ENCODE peak calls at places on chromosomes 5 and 9, in eight cellular contexts. S is neural progenitor cell; M is adipocyte; H is Karpas-422; J is lower lobe of right lung; B is GM23338; Y is naive thymus-derived CD4-positive, alpha-beta T cell; U is pancreas. C is an unnamed sample.

GRCh38 chr5:176595386-176595943 is 14.5 kb downstream of the GPRIN1 start:
- DNase-seq in S (no peak), M (no peak), H (no peak), J (no peak), B (no peak), Y (no peak), U (no peak), C (no peak)

GRCh38 chr5:52771343-52772039 is 16.2 kb upstream of the ITGA1 start:
- DNase-seq in S (no peak), M (no peak), H (no peak), J (no peak), B (no peak), Y (no peak), U (no peak), C (peak; percentile 57)

GRCh38 chr9:15824310-15824709 is 271.5 kb downstream of the CCDC171 start:
- DNase-seq in S (peak; percentile 7), M (peak; percentile 36), H (peak; percentile 43), J (no peak), B (peak; percentile 63), Y (no peak), U (no peak), C (no peak)

GRCh38 chr5:138967806-138968448 is 92.8 kb upstream of the LRRTM2 start:
- DNase-seq in S (no peak), M (no peak), H (no peak), J (peak; percentile 71), B (no peak), Y (no peak), U (peak; percentile 81), C (no peak)

GRCh38 chr5:149951138-149951749 is 6.7 kb upstream of the PDE6A start:
- DNase-seq in S (no peak), M (no peak), H (no peak), J (no peak), B (peak; percentile 48), Y (no peak), U (no peak), C (no peak)

GRCh38 chr5:14250094-14250777 is 107.1 kb downstream of the TRIO start:
- DNase-seq in S (peak; percentile 85), M (peak; percentile 72), H (no peak), J (peak; percentile 58), B (peak; percentile 86), Y (no peak), U (peak; percentile 32), C (no peak)

GRCh38 chr9:131530930-131531832 is at the start of gene UCK1:
- DNase-seq in S (peak; percentile 96), M (peak; percentile 92), H (peak; percentile 93), J (peak; percentile 86), B (peak; percentile 92), Y (peak; percentile 70), U (peak; percentile 71), C (peak; percentile 72)

GRCh38 chr9:136081113-136081825 is 13.8 kb downstream of the NACC2 start:
- DNase-seq in S (peak; percentile 1), M (no peak), H (no peak), J (peak; percentile 51), B (no peak), Y (no peak), U (no peak), C (no peak)

GRCh38 chr5:141657937-141658545 is 6.8 kb upstream of the FCHSD1 start:
- DNase-seq in S (no peak), M (peak; percentile 69), H (no peak), J (no peak), B (no peak), Y (no peak), U (no peak), C (no peak)

GRCh38 chr9:134049772-134050588 is 17.8 kb downstream of the BRD3 start:
- DNase-seq in S (no peak), M (no peak), H (no peak), J (no peak), B (no peak), Y (no peak), U (no peak), C (no peak)

GRCh38 chr9:96071245-96072124 is 196.0 kb downstream of the ERCC6L2 start:
- DNase-seq in S (peak; percentile 67), M (peak; percentile 43), H (peak; percentile 71), J (no peak), B (peak; percentile 71), Y (no peak), U (no peak), C (no peak)

GRCh38 chr9:21933865-21934264 is 60.3 kb downstream of the CDKN2A start:
- DNase-seq in S (no peak), M (peak; percentile 47), H (peak; percentile 47), J (no peak), B (no peak), Y (no peak), U (no peak), C (no peak)

GRCh38 chr9:124665391-124666058 is 105.6 kb downstream of the NR6A1 start:
- DNase-seq in S (no peak), M (no peak), H (no peak), J (no peak), B (no peak), Y (no peak), U (no peak), C (no peak)

GRCh38 chr5:83485842-83486241 is 14.3 kb downstream of the VCAN start:
- DNase-seq in S (no peak), M (no peak), H (no peak), J (no peak), B (no peak), Y (no peak), U (no peak), C (no peak)

GRCh38 chr5:80208337-80208736 is 47.5 kb downstream of the SERINC5 start:
- DNase-seq in S (no peak), M (no peak), H (no peak), J (no peak), B (no peak), Y (no peak), U (no peak), C (no peak)

GRCh38 chr5:80206282-80206681 is 49.6 kb downstream of the SERINC5 start:
- DNase-seq in S (no peak), M (peak; percentile 48), H (no peak), J (no peak), B (no peak), Y (no peak), U (no peak), C (no peak)

GRCh38 chr5:80210014-80210413 is 45.8 kb downstream of the SERINC5 start:
- DNase-seq in S (no peak), M (no peak), H (no peak), J (no peak), B (no peak), Y (peak; percentile 60), U (no peak), C (no peak)

GRCh38 chr5:80204808-80205614 is 50.8 kb downstream of the SERINC5 start:
- DNase-seq in S (peak; percentile 58), M (no peak), H (no peak), J (no peak), B (peak; percentile 47), Y (peak; percentile 47), U (peak; percentile 92), C (no peak)

DNA sequence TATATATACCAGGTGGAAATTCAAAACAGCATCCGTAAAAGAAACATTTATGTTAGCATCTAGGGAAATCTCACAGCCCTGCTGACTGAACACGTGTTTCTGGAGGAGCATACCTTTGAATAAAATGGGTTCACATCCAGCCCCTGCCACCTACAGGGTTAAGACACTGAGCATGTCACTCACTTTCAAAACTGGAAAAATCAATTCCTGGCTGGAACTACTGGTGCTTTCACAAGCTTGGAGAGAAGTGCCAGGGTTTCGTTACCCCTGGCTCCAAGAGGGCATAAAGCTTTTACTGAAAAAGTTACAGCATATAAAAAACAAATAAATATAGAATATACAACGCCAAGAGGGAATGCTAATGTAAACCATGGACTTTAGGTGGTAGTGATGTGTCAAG is 48.0 kb downstream of the SERINC5 start:
- DNase-seq in S (no peak), M (no peak), H (no peak), J (no peak), B (no peak), Y (no peak), U (peak; percentile 50), C (no peak)
- H3K4me1 ChIP-seq in S (peaks cover 71% of the 10 kb centered on the region), M (peaks cover 18% of the 10 kb centered on the region), H (no peaks in the 10 kb centered on the region), J (peaks cover 22% of the 10 kb centered on the region), B (peaks cover 21% of the 10 kb centered on the region), Y (peaks cover 88% of the 10 kb centered on the region), U (peaks cover 43% of the 10 kb centered on the region), C (peaks cover 92% of the 10 kb centered on the region)

GRCh38 chr9:127936347-127936852 is 1.3 kb downstream of the DPM2 start:
- DNase-seq in S (no peak), M (no peak), H (no peak), J (no peak), B (no peak), Y (no peak), U (no peak), C (no peak)
- H3K4me3 ChIP-seq in S (peak overlapping the region; percentile 94), M (peak overlapping the region; percentile 93), H (peak overlapping the region; percentile 79), J (peak overlapping the region; percentile 88), B (peak overlapping the region; percentile 77), Y (peak overlapping the region; percentile 88), U (peak overlapping the region; percentile 95), C (peak overlapping the region; percentile 86)

GRCh38 chr5:143207563-143208364 is 195.7 kb downstream of the NR3C1 start:
- DNase-seq in S (no peak), M (no peak), H (no peak), J (no peak), B (no peak), Y (no peak), U (no peak), C (no peak)

GRCh38 chr5:143205879-143206193 is 197.7 kb downstream of the NR3C1 start:
- DNase-seq in S (no peak), M (no peak), H (no peak), J (no peak), B (no peak), Y (no peak), U (no peak), C (no peak)

GRCh38 chr5:143205386-143205785 is 198.1 kb downstream of the NR3C1 start:
- DNase-seq in S (no peak), M (peak; percentile 90), H (no peak), J (no peak), B (peak; percentile 10), Y (no peak), U (no peak), C (no peak)

GRCh38 chr5:143207058-143207457 is 196.4 kb downstream of the NR3C1 start:
- DNase-seq in S (no peak), M (no peak), H (no peak), J (no peak), B (no peak), Y (no peak), U (no peak), C (no peak)

GRCh38 chr5:143206194-143207053 is 197.1 kb downstream of the NR3C1 start:
- DNase-seq in S (no peak), M (no peak), H (no peak), J (no peak), B (no peak), Y (no peak), U (no peak), C (no peak)
- H3K4me1 ChIP-seq in S (no peaks in the 10 kb centered on the region), M (peaks cover 39% of the 10 kb centered on the region), H (peaks cover 25% of the 10 kb centered on the region), J (peaks cover 19% of the 10 kb centered on the region), B (peaks cover 4% of the 10 kb centered on the region), Y (no peaks in the 10 kb centered on the region), U (no peaks in the 10 kb centered on the region), C (no peaks in the 10 kb centered on the region)

DNA sequence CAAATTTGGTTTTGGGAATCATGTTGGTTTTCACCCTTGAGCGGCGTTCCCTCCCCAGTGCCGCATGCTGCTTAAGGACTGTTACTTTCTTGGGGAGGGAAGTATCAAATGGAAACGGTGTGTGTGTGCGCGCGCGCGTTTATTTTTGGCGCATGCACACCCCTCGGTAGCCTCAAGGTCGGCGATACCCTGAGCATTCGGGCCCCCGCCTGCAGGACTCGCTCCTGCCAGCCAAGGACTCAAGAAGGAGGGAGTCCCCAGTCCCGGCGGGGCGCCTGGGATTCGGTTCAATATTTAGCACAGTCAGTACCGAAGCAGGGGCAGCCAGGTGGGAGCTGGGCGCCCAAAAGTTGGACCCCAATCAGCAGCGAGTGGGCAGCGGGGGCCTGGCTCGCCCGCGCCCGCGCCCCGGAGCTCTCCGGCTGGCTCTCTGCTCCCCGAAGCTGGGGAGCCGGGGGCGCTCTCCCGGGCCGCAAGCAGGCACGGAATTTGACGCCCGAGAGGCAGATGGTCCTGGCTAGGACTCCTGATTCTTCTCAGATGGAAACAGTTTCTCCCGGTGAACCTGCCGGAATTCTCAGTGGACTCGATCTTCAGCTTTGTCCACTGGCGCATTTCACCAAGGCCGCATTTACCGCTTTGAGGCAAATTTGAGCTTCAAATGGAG is 305.9 kb upstream of the KCNN2 start:
- DNase-seq in S (peak; percentile 56), M (peak; percentile 40), H (no peak), J (peak; percentile 45), B (peak; percentile 67), Y (no peak), U (peak; percentile 38), C (no peak)
- H3K4me3 ChIP-seq in S (peak overlapping the region; percentile 48), M (peak overlapping the region; percentile 76), H (no peak overlapping the region), J (peak overlapping the region; percentile 45), B (peak overlapping the region; percentile 86), Y (no peak overlapping the region), U (peak overlapping the region; percentile 60), C (no peak overlapping the region)